ENCODE peak calls at places on chromosome 18, in nine cellular contexts. One of them, this sample, is unnamed.

GRCh38 chr18:9417081-9417841 is 58.1 kb upstream of the RALBP1 start:
- DNase-seq in EL: peak; percentile 69
- DNase-seq in AG04449: peak; percentile 26
- DNase-seq in MCF 10A: peak; percentile 36
- DNase-seq in erythroblast: no peak
- DNase-seq in NCI-H2029: no peak
- DNase-seq in sigmoid colon: peak; percentile 67
- DNase-seq in NCI-H774: no peak
- DNase-seq in stimulated activated CD4-positive, alpha-beta T cell treated with anti-CD3 and anti-CD28 coated beads, Interleukin-15, amount 100 ng/mL, for 24 hours: no peak
- DNase-seq in this sample: peak; percentile 47

GRCh38 chr18:58691256-58691655 is 20.0 kb downstream of the MALT1 start:
- DNase-seq in EL: no peak
- DNase-seq in AG04449: no peak
- DNase-seq in MCF 10A: peak; percentile 77
- DNase-seq in erythroblast: no peak
- DNase-seq in NCI-H2029: peak; percentile 32
- DNase-seq in sigmoid colon: no peak
- DNase-seq in NCI-H774: no peak
- DNase-seq in stimulated activated CD4-positive, alpha-beta T cell treated with anti-CD3 and anti-CD28 coated beads, Interleukin-15, amount 100 ng/mL, for 24 hours: no peak
- DNase-seq in this sample: no peak

GRCh38 chr18:25503567-25504081 is 151.7 kb upstream of the ZNF521 start:
- DNase-seq in EL: peak; percentile 71
- DNase-seq in AG04449: peak; percentile 5
- DNase-seq in MCF 10A: peak; percentile 9
- DNase-seq in erythroblast: peak; percentile 16
- DNase-seq in NCI-H2029: no peak
- DNase-seq in sigmoid colon: peak; percentile 87
- DNase-seq in NCI-H774: no peak
- DNase-seq in stimulated activated CD4-positive, alpha-beta T cell treated with anti-CD3 and anti-CD28 coated beads, Interleukin-15, amount 100 ng/mL, for 24 hours: no peak
- DNase-seq in this sample: no peak

GRCh38 chr18:23871410-23871809 is 143.1 kb upstream of the TTC39C start:
- DNase-seq in EL: no peak
- DNase-seq in AG04449: no peak
- DNase-seq in MCF 10A: peak; percentile 82
- DNase-seq in erythroblast: no peak
- DNase-seq in NCI-H2029: no peak
- DNase-seq in sigmoid colon: no peak
- DNase-seq in NCI-H774: no peak
- DNase-seq in stimulated activated CD4-positive, alpha-beta T cell treated with anti-CD3 and anti-CD28 coated beads, Interleukin-15, amount 100 ng/mL, for 24 hours: peak; percentile 54
- DNase-seq in this sample: no peak

GRCh38 chr18:10685484-10685883 is 159.7 kb downstream of the NAPG start:
- DNase-seq in EL: no peak
- DNase-seq in AG04449: no peak
- DNase-seq in MCF 10A: no peak
- DNase-seq in erythroblast: no peak
- DNase-seq in NCI-H2029: no peak
- DNase-seq in sigmoid colon: no peak
- DNase-seq in NCI-H774: no peak
- DNase-seq in stimulated activated CD4-positive, alpha-beta T cell treated with anti-CD3 and anti-CD28 coated beads, Interleukin-15, amount 100 ng/mL, for 24 hours: no peak
- DNase-seq in this sample: no peak

GRCh38 chr18:59659486-59660187 is 37.6 kb downstream of the CCBE1 start:
- DNase-seq in EL: peak; percentile 29
- DNase-seq in AG04449: no peak
- DNase-seq in MCF 10A: no peak
- DNase-seq in erythroblast: no peak
- DNase-seq in NCI-H2029: no peak
- DNase-seq in sigmoid colon: no peak
- DNase-seq in NCI-H774: no peak
- DNase-seq in stimulated activated CD4-positive, alpha-beta T cell treated with anti-CD3 and anti-CD28 coated beads, Interleukin-15, amount 100 ng/mL, for 24 hours: no peak
- DNase-seq in this sample: no peak

GRCh38 chr18:46324556-46324955 is 220.4 kb downstream of the HAUS1 start:
- DNase-seq in EL: peak; percentile 52
- DNase-seq in AG04449: no peak
- DNase-seq in MCF 10A: peak; percentile 79
- DNase-seq in erythroblast: no peak
- DNase-seq in NCI-H2029: no peak
- DNase-seq in sigmoid colon: no peak
- DNase-seq in NCI-H774: peak; percentile 11
- DNase-seq in stimulated activated CD4-positive, alpha-beta T cell treated with anti-CD3 and anti-CD28 coated beads, Interleukin-15, amount 100 ng/mL, for 24 hours: no peak
- DNase-seq in this sample: no peak

GRCh38 chr18:13889661-13890060 is 25.7 kb downstream of the MC2R start:
- DNase-seq in EL: no peak
- DNase-seq in AG04449: no peak
- DNase-seq in MCF 10A: peak; percentile 75
- DNase-seq in erythroblast: no peak
- DNase-seq in NCI-H2029: no peak
- DNase-seq in sigmoid colon: no peak
- DNase-seq in NCI-H774: no peak
- DNase-seq in stimulated activated CD4-positive, alpha-beta T cell treated with anti-CD3 and anti-CD28 coated beads, Interleukin-15, amount 100 ng/mL, for 24 hours: no peak
- DNase-seq in this sample: no peak

GRCh38 chr18:61922435-61922834 is 29.6 kb upstream of the RNF152 start:
- DNase-seq in EL: no peak
- DNase-seq in AG04449: no peak
- DNase-seq in MCF 10A: no peak
- DNase-seq in erythroblast: no peak
- DNase-seq in NCI-H2029: no peak
- DNase-seq in sigmoid colon: no peak
- DNase-seq in NCI-H774: no peak
- DNase-seq in stimulated activated CD4-positive, alpha-beta T cell treated with anti-CD3 and anti-CD28 coated beads, Interleukin-15, amount 100 ng/mL, for 24 hours: no peak
- DNase-seq in this sample: no peak